ENCODE peak calls at places on chromosome 3, in ten cellular contexts. N, C, M, E, J, O, I, F, X and V are unnamed samples.
A peak's percentile ranks its signal among the peaks of the same experiment; 100 is the strongest.

GRCh38 chr3:130800829-130801228 is 54.2 kb upstream of the PIK3R4 start:
- DNase-seq in I (no peak), O (no peak), J (no peak), F (no peak), X (no peak), E (no peak), M (no peak), N (no peak), C (peak; percentile 50), V (no peak)

GRCh38 chr3:127265581-127265981 is 22.3 kb downstream of the PRR20G start:
- DNase-seq in I (no peak), C (no peak), E (no peak), N (no peak), J (no peak), M (no peak), F (no peak), X (no peak), O (no peak), V (no peak)

GRCh38 chr3:168312991-168313390 is 217.3 kb upstream of the GOLIM4 start:
- DNase-seq in E (no peak), C (no peak), F (no peak), X (no peak), J (peak; percentile 88), N (no peak), M (no peak), O (no peak), I (no peak), V (no peak)

GRCh38 chr3:4656059-4656458 is 162.9 kb downstream of the ITPR1 start:
- DNase-seq in O (no peak), X (no peak), E (peak; percentile 84), N (peak; percentile 46), I (peak; percentile 91), C (peak; percentile 41), M (peak; percentile 72), J (peak; percentile 80), F (peak; percentile 9), V (peak; percentile 35)

GRCh38 chr3:4865714-4866113 is 113.5 kb upstream of the BHLHE40 start:
- DNase-seq in I (peak; percentile 12), C (no peak), J (no peak), O (no peak), N (no peak), E (no peak), F (no peak), X (no peak), M (no peak), V (no peak)

GRCh38 chr3:155185623-155186022 is 105.5 kb downstream of the MME start:
- DNase-seq in M (no peak), E (no peak), F (peak; percentile 39), C (peak; percentile 50), J (no peak), X (no peak), O (no peak), N (peak; percentile 72), I (peak; percentile 60), V (no peak)

GRCh38 chr3:11391172-11391879 is 119.1 kb downstream of the ATG7 start:
- DNase-seq in M (no peak), C (no peak), X (no peak), N (no peak), O (no peak), E (no peak), J (no peak), I (no peak), F (no peak), V (no peak)

GRCh38 chr3:194255252-194256039 is 95.7 kb downstream of the CPN2 start:
- DNase-seq in J (peak; percentile 35), X (peak; percentile 25), F (no peak), I (peak; percentile 27), N (no peak), E (no peak), M (peak; percentile 76), O (no peak), C (no peak), V (peak; percentile 97)

GRCh38 chr3:101384426-101384825 is 64.1 kb upstream of the IMPG2 start:
- DNase-seq in E (no peak), I (no peak), N (no peak), X (no peak), C (no peak), O (no peak), J (no peak), F (no peak), M (no peak), V (no peak)

GRCh38 chr3:150775001-150775599 is 12.1 kb upstream of the SIAH2 start:
- DNase-seq in J (no peak), N (peak; percentile 32), O (no peak), X (no peak), C (no peak), I (peak; percentile 68), F (no peak), E (no peak), M (no peak), V (no peak)

GRCh38 chr3:107919239-107919638 is 171.6 kb downstream of the CD47 start:
- DNase-seq in E (no peak), O (no peak), I (no peak), F (no peak), N (no peak), J (no peak), X (no peak), M (no peak), C (no peak), V (no peak)

GRCh38 chr3:181966387-181966786 is 254.7 kb downstream of the SOX2 start:
- DNase-seq in F (no peak), O (no peak), E (no peak), I (no peak), N (no peak), C (no peak), J (no peak), M (no peak), X (no peak), V (no peak)

GRCh38 chr3:49339593-49339946 is 283 bp downstream of the USP4 start:
- DNase-seq in M (peak; percentile 52), X (no peak), J (peak; percentile 71), E (peak; percentile 45), N (no peak), F (no peak), O (no peak), C (no peak), I (no peak), V (no peak)

GRCh38 chr3:45362161-45362560 is 26.2 kb upstream of the LARS2 start:
- DNase-seq in O (no peak), J (no peak), F (no peak), N (no peak), I (no peak), M (no peak), X (no peak), C (no peak), E (no peak), V (peak; percentile 32)

GRCh38 chr3:28253040-28253715 is 11.8 kb downstream of the CMC1 start:
- DNase-seq in J (no peak), O (no peak), E (no peak), C (no peak), M (no peak), I (no peak), F (no peak), X (no peak), N (no peak), V (no peak)

GRCh38 chr3:181709537-181710279 is 2.0 kb upstream of the SOX2 start:
- DNase-seq in O (no peak), M (peak; percentile 85), C (peak; percentile 42), J (peak; percentile 81), N (no peak), E (no peak), I (peak; percentile 71), X (no peak), F (no peak), V (no peak)

GRCh38 chr3:48565591-48566400 is 2.2 kb upstream of the UCN2 start:
- DNase-seq in I (peak; percentile 65), O (no peak), X (no peak), F (no peak), M (no peak), E (no peak), J (no peak), C (peak; percentile 75), N (no peak), V (peak; percentile 95)

GRCh38 chr3:150038830-150039229 is 68.1 kb upstream of the PFN2 start:
- DNase-seq in E (no peak), O (no peak), J (no peak), F (no peak), I (peak; percentile 13), C (no peak), X (no peak), N (no peak), M (no peak), V (no peak)

GRCh38 chr3:196920733-196921132 is 21.6 kb downstream of the NCBP2 start:
- DNase-seq in N (no peak), J (no peak), E (no peak), I (no peak), F (no peak), X (no peak), O (no peak), C (no peak), M (no peak), V (no peak)

GRCh38 chr3:24272408-24272807 is 222.2 kb downstream of the THRB start:
- DNase-seq in C (no peak), M (no peak), O (no peak), N (no peak), F (no peak), I (no peak), J (no peak), X (no peak), E (no peak), V (no peak)

GRCh38 chr3:73635254-73635653 is 10.5 kb upstream of the PDZRN3 start:
- DNase-seq in I (no peak), C (no peak), M (no peak), N (no peak), X (no peak), F (no peak), J (no peak), E (no peak), O (no peak), V (no peak)

GRCh38 chr3:115074502-115074901 is 72.6 kb downstream of the ZBTB20 start:
- DNase-seq in C (no peak), I (peak; percentile 71), E (no peak), F (no peak), O (no peak), X (no peak), J (no peak), M (no peak), N (no peak), V (no peak)

GRCh38 chr3:110779581-110779980 is 292.0 kb upstream of the NECTIN3 start:
- DNase-seq in E (no peak), F (no peak), O (no peak), X (no peak), J (no peak), C (no peak), M (no peak), I (no peak), N (no peak), V (no peak)

GRCh38 chr3:46649436-46649835 is 37.1 kb downstream of the FAM240A start:
- DNase-seq in N (no peak), I (no peak), F (no peak), M (no peak), J (no peak), E (no peak), X (no peak), O (no peak), C (no peak), V (no peak)

GRCh38 chr3:127820871-127821853 is 1.2 kb downstream of the MGLL start:
- DNase-seq in I (peak; percentile 26), O (no peak), C (no peak), N (no peak), J (no peak), X (no peak), E (no peak), F (no peak), M (no peak), V (no peak)

GRCh38 chr3:58391156-58391865 is 42.3 kb downstream of the PDHB start:
- DNase-seq in N (no peak), E (no peak), F (no peak), X (no peak), M (no peak), O (no peak), J (no peak), I (no peak), C (no peak), V (no peak)

GRCh38 chr3:100521439-100521845 is 29.0 kb downstream of the TMEM45A start:
- DNase-seq in E (no peak), C (no peak), I (no peak), O (no peak), X (no peak), M (no peak), N (no peak), J (no peak), F (no peak), V (no peak)

GRCh38 chr3:167575000-167575399 is 78.7 kb downstream of the WDR49 start:
- DNase-seq in O (no peak), C (no peak), E (peak; percentile 40), M (no peak), J (no peak), N (no peak), F (no peak), I (no peak), X (no peak), V (no peak)